ENCODE peak calls at places on chromosome 11, in ten cellular contexts. A, D, V, P, K, Q, S, F, R and N are unnamed samples.
A peak's percentile ranks its signal among the peaks of the same experiment; 100 is the strongest.

GRCh38 chr11:110759972-110760381 is 47.7 kb upstream of the ARHGAP20 start:
- DNase-seq in S (no peak), R (peak; percentile 95), F (no peak), Q (no peak), D (no peak), V (no peak), P (no peak), K (no peak), A (no peak), N (no peak)

GRCh38 chr11:112903310-112903709 is 57.9 kb upstream of the NCAM1 start:
- DNase-seq in P (no peak), Q (no peak), V (no peak), D (no peak), F (no peak), A (no peak), K (no peak), S (peak; percentile 45), R (no peak), N (no peak)

GRCh38 chr11:134945993-134946392 is 534.0 kb upstream of the B3GAT1 start:
- DNase-seq in V (no peak), F (no peak), P (no peak), D (no peak), K (no peak), S (peak; percentile 45), R (no peak), Q (no peak), A (no peak), N (no peak)

GRCh38 chr11:57180964-57181363 is 789 bp upstream of the LRRC55 start:
- DNase-seq in P (no peak), R (no peak), K (no peak), V (no peak), S (no peak), Q (no peak), F (no peak), A (no peak), D (no peak), N (no peak)

GRCh38 chr11:19243143-19243542 is 2.4 kb upstream of the E2F8 start:
- DNase-seq in R (no peak), K (no peak), F (no peak), V (no peak), D (no peak), S (no peak), P (no peak), A (no peak), Q (no peak), N (no peak)

GRCh38 chr11:74437441-74437840 is 29.9 kb downstream of the KCNE3 start:
- DNase-seq in K (no peak), P (no peak), F (no peak), Q (no peak), A (no peak), V (no peak), S (no peak), D (no peak), R (peak; percentile 48), N (no peak)

GRCh38 chr11:100785148-100785983 is 98.3 kb downstream of the ARHGAP42 start:
- DNase-seq in R (no peak), K (no peak), D (no peak), A (no peak), P (no peak), V (no peak), F (no peak), Q (no peak), S (no peak), N (no peak)

GRCh38 chr11:47392546-47393162 is 14.3 kb upstream of the SPI1 start:
- DNase-seq in D (no peak), V (no peak), F (no peak), R (no peak), Q (no peak), A (no peak), S (no peak), P (no peak), K (no peak), N (no peak)

GRCh38 chr11:4539603-4540219 is 5.3 kb upstream of the OR52M1 start:
- DNase-seq in V (peak; percentile 49), S (peak; percentile 14), P (peak; percentile 45), A (no peak), R (peak; percentile 53), D (peak; percentile 47), Q (no peak), F (peak; percentile 1), K (peak; percentile 35), N (peak; percentile 27)

GRCh38 chr11:12995211-12995610 is 13.9 kb upstream of the RASSF10 start:
- DNase-seq in D (no peak), K (no peak), R (peak; percentile 68), P (no peak), A (no peak), F (no peak), Q (no peak), S (no peak), V (no peak), N (no peak)

GRCh38 chr11:85810521-85810870 is 445 bp downstream of the SYTL2 start:
- DNase-seq in V (no peak), Q (no peak), S (no peak), F (no peak), D (no peak), K (no peak), P (no peak), R (no peak), A (no peak), N (no peak)

GRCh38 chr11:24386551-24387404 is 110.1 kb upstream of the LUZP2 start:
- DNase-seq in K (peak; percentile 14), F (no peak), P (no peak), V (no peak), A (no peak), Q (no peak), D (no peak), R (peak; percentile 74), S (no peak), N (no peak)

GRCh38 chr11:113147249-113147648 is 167.1 kb upstream of the TTC12 start:
- DNase-seq in P (no peak), R (no peak), Q (no peak), V (no peak), D (no peak), F (no peak), A (no peak), K (no peak), S (no peak), N (no peak)

GRCh38 chr11:78313181-78313788 is 104.3 kb downstream of the GAB2 start:
- DNase-seq in D (no peak), S (peak; percentile 64), K (peak; percentile 5), Q (peak; percentile 13), R (peak; percentile 72), P (no peak), V (no peak), F (no peak), A (no peak), N (no peak)

GRCh38 chr11:120940297-120940847 is 83.5 kb upstream of the TBCEL start:
- DNase-seq in R (no peak), S (no peak), F (no peak), D (no peak), K (no peak), V (no peak), P (no peak), A (no peak), Q (no peak), N (no peak)

GRCh38 chr11:122317337-122317736 is 201.3 kb upstream of the BLID start:
- DNase-seq in S (peak; percentile 27), K (no peak), F (no peak), R (peak; percentile 54), P (no peak), Q (no peak), A (no peak), V (no peak), D (no peak), N (no peak)

GRCh38 chr11:848380-848931 is 5.8 kb downstream of the TSPAN4 start:
- DNase-seq in D (peak; percentile 47), V (peak; percentile 61), F (no peak), K (no peak), A (no peak), Q (no peak), S (no peak), P (no peak), R (peak; percentile 48), N (peak; percentile 74)

GRCh38 chr11:128903248-128904041 is 12.3 kb downstream of the KCNJ5 start:
- DNase-seq in P (no peak), S (peak; percentile 74), R (peak; percentile 27), A (no peak), Q (peak; percentile 80), V (no peak), K (no peak), D (no peak), F (no peak), N (no peak)

GRCh38 chr11:134207538-134208239 is 16.1 kb downstream of the NCAPD3 start:
- DNase-seq in S (no peak), R (peak; percentile 45), A (no peak), V (peak; percentile 60), D (peak; percentile 46), P (no peak), Q (no peak), F (peak; percentile 27), K (peak; percentile 15), N (peak; percentile 65)

GRCh38 chr11:82826526-82826925 is 73.7 kb downstream of the PRCP start:
- DNase-seq in F (no peak), D (no peak), Q (no peak), V (no peak), R (peak; percentile 30), K (no peak), A (no peak), P (no peak), S (no peak), N (no peak)

GRCh38 chr11:65419773-65420481 is 2.7 kb upstream of the NEAT1 start:
- DNase-seq in F (no peak), R (peak; percentile 99), D (no peak), A (peak; percentile 94), S (peak; percentile 90), V (no peak), K (peak; percentile 70), P (peak; percentile 61), Q (no peak), N (no peak)

GRCh38 chr11:112157274-112157766 is 6.6 kb downstream of the IL18 start:
- DNase-seq in D (no peak), S (peak; percentile 94), K (no peak), V (no peak), P (peak; percentile 77), A (no peak), Q (peak; percentile 99), R (peak; percentile 99), F (no peak), N (no peak)

GRCh38 chr11:19816817-19817216 is 104.2 kb downstream of the NAV2 start:
- DNase-seq in D (no peak), V (no peak), P (no peak), K (no peak), F (no peak), S (no peak), R (no peak), Q (no peak), A (no peak), N (no peak)

GRCh38 chr11:17014774-17015638 is 792 bp upstream of the PLEKHA7 start:
- DNase-seq in A (no peak), S (peak; percentile 88), F (no peak), P (no peak), D (no peak), Q (no peak), R (peak; percentile 34), V (no peak), K (no peak), N (peak; percentile 10)

GRCh38 chr11:129402196-129402595 is 26.5 kb downstream of the BARX2 start:
- DNase-seq in K (no peak), V (no peak), P (no peak), F (no peak), D (no peak), Q (peak; percentile 38), S (no peak), R (no peak), A (no peak), N (no peak)

GRCh38 chr11:113415343-113415742 is 27.8 kb downstream of the ANKK1 start:
- DNase-seq in S (no peak), D (no peak), K (no peak), P (no peak), F (no peak), A (no peak), V (no peak), Q (no peak), R (no peak), N (no peak)

GRCh38 chr11:2778630-2779498 is 79.1 kb upstream of the KCNQ1OT1 start:
- DNase-seq in F (no peak), D (no peak), R (peak; percentile 26), A (peak; percentile 67), P (no peak), K (peak; percentile 60), V (no peak), Q (peak; percentile 4), S (peak; percentile 58), N (no peak)

GRCh38 chr11:67230406-67230805 is 35.9 kb upstream of the GRK2 start:
- DNase-seq in D (no peak), R (no peak), V (no peak), S (no peak), P (no peak), F (no peak), Q (no peak), A (no peak), K (no peak), N (no peak)